ENCODE peak calls at places on chromosome 7, in eight cellular contexts. T is HL-60, N is endothelial cell of umbilical vein, I is upper lobe of left lung, W is SK-N-SH, F is breast epithelium, K is suprapubic skin, R is transverse colon. S is an unnamed sample.

GRCh38 chr7:4103352-4104091 is 578.6 kb upstream of the FOXK1 start:
- DNase-seq in N (peak; percentile 8), I (no peak), K (no peak), F (no peak), T (no peak), W (peak; percentile 62), R (no peak), S (no peak)

GRCh38 chr7:132557489-132558044 is 18.7 kb downstream of the PLXNA4 start:
- DNase-seq in I (no peak), W (no peak), T (no peak), K (no peak), N (peak; percentile 31), R (no peak), F (no peak), S (no peak)

GRCh38 chr7:94557211-94557610 is 47.6 kb downstream of the CASD1 start:
- DNase-seq in I (no peak), F (no peak), W (no peak), T (no peak), K (no peak), R (no peak), N (no peak), S (no peak)

GRCh38 chr7:128268233-128268632 is 27.2 kb downstream of the LEP start:
- DNase-seq in K (no peak), N (no peak), W (no peak), R (no peak), F (no peak), I (no peak), T (no peak), S (no peak)

GRCh38 chr7:145884716-145885514 is 231.7 kb upstream of the CNTNAP2 start:
- DNase-seq in N (no peak), K (no peak), F (no peak), W (no peak), T (no peak), R (no peak), I (no peak), S (no peak)

GRCh38 chr7:36232971-36233550 is 80.0 kb downstream of the EEPD1 start:
- DNase-seq in N (no peak), T (no peak), F (no peak), R (no peak), K (no peak), W (no peak), I (no peak), S (no peak)

GRCh38 chr7:90425376-90425775 is 22.1 kb downstream of the CLDN12 start:
- DNase-seq in I (no peak), K (no peak), F (no peak), R (no peak), N (no peak), W (no peak), T (no peak), S (no peak)

GRCh38 chr7:137985253-137985896 is 16.5 kb downstream of the CREB3L2 start:
- DNase-seq in F (no peak), N (peak; percentile 39), K (no peak), W (no peak), I (no peak), R (peak; percentile 48), T (no peak), S (no peak)

GRCh38 chr7:95601324-95601723 is 5.0 kb upstream of the PDK4 start:
- DNase-seq in R (no peak), K (no peak), I (no peak), N (no peak), F (no peak), T (no peak), W (no peak), S (no peak)

GRCh38 chr7:55187701-55188491 is 169.1 kb downstream of the EGFR start:
- DNase-seq in T (no peak), F (no peak), N (peak; percentile 56), I (no peak), K (no peak), W (no peak), R (peak; percentile 19), S (peak; percentile 82)

GRCh38 chr7:12475362-12476063 is 71.8 kb upstream of the VWDE start:
- DNase-seq in I (no peak), N (peak; percentile 25), F (no peak), W (no peak), R (no peak), K (no peak), T (no peak), S (no peak)

GRCh38 chr7:143015102-143015501 is 11.8 kb downstream of the OR9A2 start:
- DNase-seq in N (no peak), I (no peak), K (no peak), T (no peak), R (no peak), F (no peak), W (no peak), S (no peak)

GRCh38 chr7:122402235-122402634 is 97.7 kb upstream of the FEZF1 start:
- DNase-seq in N (no peak), T (no peak), R (no peak), F (no peak), I (no peak), K (no peak), W (no peak), S (no peak)

GRCh38 chr7:90412458-90413184 is 9.4 kb downstream of the CLDN12 start:
- DNase-seq in W (peak; percentile 30), T (no peak), F (no peak), R (peak; percentile 66), N (no peak), K (no peak), I (no peak), S (no peak)

GRCh38 chr7:106057962-106058901 is 53.9 kb downstream of the SYPL1 start:
- DNase-seq in R (peak; percentile 69), T (no peak), N (no peak), K (peak; percentile 88), F (peak; percentile 93), W (no peak), I (peak; percentile 83), S (no peak)

GRCh38 chr7:94588090-94588489 is 67.8 kb downstream of the SGCE start:
- DNase-seq in R (no peak), N (no peak), K (no peak), W (no peak), T (no peak), I (no peak), F (no peak), S (no peak)

GRCh38 chr7:71517940-71518339 is 386.0 kb downstream of the GALNT17 start:
- DNase-seq in W (no peak), T (no peak), I (no peak), N (no peak), R (no peak), F (no peak), K (no peak), S (no peak)

DNA sequence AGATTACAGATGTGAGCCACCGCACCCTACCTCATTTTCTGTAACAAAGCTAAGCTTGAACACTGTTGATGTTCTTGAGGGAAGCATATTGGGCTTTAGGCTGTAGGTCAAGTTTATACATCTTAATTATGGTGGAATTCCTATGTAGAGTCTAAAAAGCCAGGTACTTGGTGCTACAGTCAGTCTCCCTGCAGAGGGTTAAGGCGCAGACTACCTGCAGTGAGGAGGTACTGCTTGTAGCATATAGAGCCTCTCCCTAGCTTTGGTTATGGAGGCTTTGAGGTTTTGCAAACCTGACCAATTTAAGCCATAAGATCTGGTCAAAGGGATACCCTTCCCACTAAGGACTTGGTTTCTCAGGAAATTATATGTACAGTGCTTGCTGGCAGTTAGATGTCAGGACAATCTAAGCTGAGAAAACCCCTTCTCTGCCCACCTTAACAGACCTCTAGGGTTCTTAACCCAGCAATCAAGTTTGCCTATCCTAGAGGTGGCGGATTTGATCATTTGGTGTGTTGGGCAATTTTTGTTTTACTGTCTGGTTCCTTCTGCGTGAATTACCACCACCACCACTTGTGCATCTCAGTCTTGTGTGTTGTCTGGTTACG is 6.0 kb downstream of the PPIA start:
- DNase-seq in T (no peak), R (no peak), N (no peak), W (no peak), K (no peak), I (no peak), F (no peak), S (no peak)
- TF ChIP-seq POLR2AphosphoS5 in T (peak; percentile 58), R (no peak), N (peak; percentile 45), W (peak; percentile 37), K (no peak), I (no peak), F (no peak), S (no peak)

DNA sequence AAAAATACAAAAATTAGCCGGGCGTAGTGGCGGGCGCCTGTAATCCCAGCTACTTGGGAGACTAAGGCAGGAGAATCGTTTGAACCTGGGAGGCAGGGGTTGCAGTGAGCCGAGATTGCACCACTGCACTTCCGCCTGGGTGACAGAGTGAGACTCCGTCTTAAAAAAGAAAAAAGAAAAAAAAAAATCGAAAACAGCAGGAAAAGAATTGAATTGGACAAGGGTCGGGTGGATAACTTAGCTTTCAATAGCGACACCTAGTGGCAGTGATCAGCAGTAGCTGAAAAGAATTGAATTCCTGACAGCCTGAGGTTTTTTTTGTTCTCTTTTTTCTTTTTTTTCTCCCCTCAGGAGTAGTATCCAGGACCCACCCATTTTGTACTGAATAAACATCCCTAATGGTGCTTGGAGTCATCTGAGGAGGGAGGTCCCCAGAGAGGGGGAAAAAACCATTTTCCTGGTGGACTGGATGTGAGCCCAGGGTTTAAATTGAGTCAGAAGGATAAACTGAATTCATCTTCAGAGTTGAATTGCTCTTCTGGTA is 55.1 kb downstream of the CYCS start:
- DNase-seq in R (peak; percentile 39), F (no peak), N (peak; percentile 70), W (peak; percentile 83), K (no peak), I (no peak), T (peak; percentile 33), S (no peak)
- H3K4me3 ChIP-seq in R (peak overlapping the region; percentile 24), F (peak overlapping the region; percentile 1), N (no peak overlapping the region), W (no peak overlapping the region), K (no peak overlapping the region), I (peak overlapping the region; percentile 23), T (no peak overlapping the region), S (no peak overlapping the region)

DNA sequence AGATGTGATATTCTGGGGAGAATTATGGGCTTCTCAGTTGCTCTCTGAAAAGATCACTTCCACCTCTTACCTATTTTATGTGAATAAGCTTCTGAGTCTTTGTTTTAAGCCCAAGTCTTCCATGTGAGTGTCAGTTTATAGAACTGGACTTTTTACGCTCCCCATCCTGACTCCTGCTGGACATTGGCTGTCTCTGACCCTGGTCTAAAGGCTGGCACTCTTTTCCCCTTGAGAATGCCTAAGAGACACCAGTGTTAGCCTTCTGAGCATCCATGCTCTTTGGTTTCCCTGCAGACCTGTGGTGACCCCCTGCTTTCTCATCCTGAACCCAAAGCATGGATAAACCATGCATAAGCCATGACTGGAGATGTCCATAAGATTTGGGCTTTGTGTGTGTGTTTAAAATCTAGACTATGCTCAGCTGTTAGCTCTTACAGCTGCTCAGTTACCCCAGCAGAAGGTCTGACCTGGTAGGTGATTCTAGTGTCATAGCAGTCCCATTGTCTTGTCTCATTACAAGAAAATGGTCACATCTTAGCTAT is 148.6 kb upstream of the IMMP2L start:
- DNase-seq in F (no peak), K (no peak), W (no peak), R (no peak), I (no peak), N (no peak), T (no peak), S (no peak)
- TF ChIP-seq CTCF in F (no peak), K (no peak), W (peak; percentile 10), R (no peak), I (no peak), N (no peak), T (no peak), S (no peak)

DNA sequence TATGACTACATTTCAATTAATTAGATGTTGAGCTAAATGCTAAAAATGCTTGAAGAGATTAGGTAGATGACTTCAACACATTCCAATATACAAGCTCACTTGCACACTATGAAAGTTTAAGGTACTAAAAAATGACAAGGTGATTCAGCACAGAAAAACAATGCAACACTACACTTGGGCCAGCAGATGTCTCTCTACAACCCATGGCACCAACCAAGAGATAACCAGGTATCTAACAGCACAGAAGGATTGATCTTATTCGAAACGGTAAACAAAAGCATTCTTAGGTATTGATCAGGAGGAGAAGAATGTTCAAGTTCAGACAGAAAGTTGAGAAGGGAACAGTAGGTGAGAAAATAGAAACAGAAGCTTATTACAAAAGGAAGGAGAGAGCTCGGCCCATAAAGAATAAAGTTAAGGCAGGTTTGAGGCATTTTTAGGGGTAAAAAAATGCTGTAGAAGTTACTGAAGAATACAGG is 248.2 kb upstream of the KLF14 start:
- DNase-seq in F (no peak), K (no peak), R (no peak), I (no peak), N (peak; percentile 54), T (peak; percentile 10), W (peak; percentile 54), S (no peak)
- TF ChIP-seq POLR2AphosphoS5 in F (no peak), K (no peak), R (peak; percentile 24), I (no peak), N (no peak), T (no peak), W (no peak), S (no peak)